ENCODE peak calls at places on chromosomes 7 and 10, in eight cellular contexts. C is NCI-H1105, R is HuH-7, L is H9, E is uterus, G is heart left ventricle, V is GM03348, H is GM06990. M is an unnamed sample.

GRCh38 chr10:11144626-11145497 is 127.2 kb downstream of the CELF2 start:
- DNase-seq in L (no peak), E (no peak), V (no peak), R (no peak), H (no peak), C (no peak), G (no peak), M (no peak)

GRCh38 chr10:62071846-62072281 is 170.4 kb downstream of the ARID5B start:
- DNase-seq in V (no peak), E (no peak), R (no peak), L (no peak), C (no peak), H (no peak), G (no peak), M (no peak)

GRCh38 chr10:72257051-72257892 is 16.5 kb upstream of the DDIT4 start:
- DNase-seq in G (no peak), C (no peak), R (no peak), L (no peak), V (no peak), H (no peak), E (no peak), M (no peak)

GRCh38 chr7:7554647-7555575 is 11.8 kb upstream of the MIOS start:
- DNase-seq in R (no peak), C (peak; percentile 99), H (no peak), L (no peak), V (no peak), G (no peak), E (no peak), M (no peak)

GRCh38 chr7:43855176-43855575 is 14.1 kb downstream of the MRPS24 start:
- DNase-seq in H (no peak), R (no peak), C (no peak), G (no peak), V (no peak), L (no peak), E (no peak), M (no peak)

GRCh38 chr7:30459591-30460245 is 18.9 kb downstream of the NOD1 start:
- DNase-seq in L (no peak), C (no peak), V (peak; percentile 83), R (peak; percentile 44), H (no peak), G (no peak), E (peak; percentile 89), M (peak; percentile 21)

GRCh38 chr7:7148799-7149481 is 33.4 kb upstream of the C1GALT1 start:
- DNase-seq in C (no peak), G (no peak), H (no peak), R (peak; percentile 41), E (no peak), L (no peak), V (peak; percentile 4), M (no peak)

GRCh38 chr10:48507933-48508830 is 96.7 kb downstream of the ARHGAP22 start:
- DNase-seq in H (no peak), R (no peak), C (no peak), E (no peak), L (peak; percentile 22), V (no peak), G (peak; percentile 71), M (no peak)

GRCh38 chr7:111107989-111108388 is 17.1 kb downstream of the LRRN3 start:
- DNase-seq in H (no peak), V (no peak), R (no peak), E (no peak), L (no peak), C (peak; percentile 70), G (no peak), M (no peak)

GRCh38 chr10:123995461-123996131 is 97.8 kb downstream of the CHST15 start:
- DNase-seq in G (peak; percentile 50), V (peak; percentile 87), H (peak; percentile 33), L (peak; percentile 91), C (no peak), R (peak; percentile 85), E (peak; percentile 56), M (peak; percentile 89)

GRCh38 chr10:48931188-48931587 is 8.5 kb downstream of the LRRC18 start:
- DNase-seq in R (no peak), V (no peak), E (no peak), H (no peak), L (peak; percentile 66), C (no peak), G (no peak), M (no peak)

GRCh38 chr10:5486852-5487235 is 12.5 kb downstream of the CALML5 start:
- DNase-seq in C (no peak), R (no peak), E (no peak), V (no peak), L (no peak), H (no peak), G (no peak), M (no peak)

GRCh38 chr7:8418627-8419245 is 14.7 kb upstream of the NXPH1 start:
- DNase-seq in E (no peak), C (peak; percentile 76), G (peak; percentile 23), V (peak; percentile 56), R (no peak), L (peak; percentile 36), H (no peak), M (no peak)

GRCh38 chr7:134787720-134788119 is 8.3 kb downstream of the CALD1 start:
- DNase-seq in R (no peak), L (no peak), H (no peak), G (no peak), V (no peak), E (no peak), C (no peak), M (no peak)

GRCh38 chr7:46369933-46370654 is 449.0 kb upstream of the IGFBP3 start:
- DNase-seq in E (no peak), H (no peak), V (peak; percentile 51), R (no peak), L (no peak), C (peak; percentile 68), G (no peak), M (no peak)

GRCh38 chr10:85976267-85976793 is 390.3 kb downstream of the GRID1 start:
- DNase-seq in R (no peak), C (no peak), V (no peak), L (peak; percentile 37), H (no peak), E (no peak), G (no peak), M (no peak)

GRCh38 chr10:485776-486572 is 203.5 kb downstream of the DIP2C start:
- DNase-seq in C (peak; percentile 9), L (peak; percentile 20), E (no peak), H (no peak), V (no peak), R (no peak), G (no peak), M (no peak)

GRCh38 chr10:58219875-58220274 is 47.8 kb downstream of the IPMK start:
- DNase-seq in V (peak; percentile 25), L (no peak), H (no peak), G (no peak), E (no peak), R (no peak), C (no peak), M (no peak)

GRCh38 chr10:87740232-87740631 is 77.8 kb downstream of the ATAD1 start:
- DNase-seq in R (no peak), H (no peak), L (no peak), V (peak; percentile 65), E (no peak), G (no peak), C (no peak), M (no peak)

GRCh38 chr7:43674559-43675436 is 54.5 kb downstream of the COA1 start:
- DNase-seq in L (no peak), C (no peak), E (no peak), G (no peak), H (no peak), V (peak; percentile 74), R (no peak), M (no peak)

GRCh38 chr7:12805518-12805928 is 118.1 kb downstream of the ARL4A start:
- DNase-seq in G (no peak), R (no peak), L (no peak), H (no peak), V (no peak), E (no peak), C (no peak), M (no peak)

GRCh38 chr7:428896-429827 is 90.5 kb downstream of the PDGFA start:
- DNase-seq in E (no peak), L (no peak), V (no peak), H (no peak), R (no peak), G (no peak), C (no peak), M (no peak)

GRCh38 chr7:113783403-113783802 is 135.4 kb downstream of the PPP1R3A start:
- DNase-seq in G (no peak), E (no peak), C (no peak), H (no peak), V (no peak), R (no peak), L (no peak), M (no peak)

GRCh38 chr10:71087622-71088021 is 124.7 kb upstream of the UNC5B start:
- DNase-seq in E (no peak), V (no peak), H (no peak), L (peak; percentile 18), C (no peak), G (no peak), R (no peak), M (no peak)

GRCh38 chr7:13179011-13179574 is 491.7 kb downstream of the ARL4A start:
- DNase-seq in C (no peak), G (no peak), H (no peak), E (no peak), L (no peak), V (no peak), R (no peak), M (no peak)

GRCh38 chr7:55558962-55559920 is 13.1 kb downstream of the VOPP1 start:
- DNase-seq in G (no peak), H (no peak), R (no peak), L (no peak), E (no peak), V (no peak), C (no peak), M (no peak)

GRCh38 chr7:100583132-100584045 is 2.5 kb downstream of the LRCH4 start:
- DNase-seq in L (peak; percentile 58), R (no peak), G (peak; percentile 73), E (no peak), C (no peak), V (no peak), H (peak; percentile 70), M (no peak)

GRCh38 chr7:17236603-17237002 is 61.8 kb upstream of the AHR start:
- DNase-seq in L (no peak), C (no peak), G (no peak), R (no peak), V (no peak), E (no peak), H (no peak), M (no peak)

GRCh38 chr7:76155938-76156337 is 45.8 kb upstream of the SRRM3 start:
- DNase-seq in L (no peak), H (no peak), R (no peak), V (no peak), C (no peak), E (no peak), G (peak; percentile 70), M (no peak)

GRCh38 chr10:3400368-3400767 is 227.8 kb upstream of the PITRM1 start:
- DNase-seq in E (no peak), L (no peak), R (no peak), G (no peak), V (no peak), H (no peak), C (no peak), M (no peak)

GRCh38 chr10:103578782-103579382 is 85.4 kb downstream of the NEURL1 start:
- DNase-seq in V (no peak), R (peak; percentile 87), E (no peak), L (no peak), C (no peak), H (no peak), G (peak; percentile 13), M (no peak)

GRCh38 chr7:140456627-140457051 is 22.7 kb downstream of the MKRN1 start:
- DNase-seq in G (no peak), C (no peak), V (no peak), L (no peak), R (no peak), E (no peak), H (no peak), M (no peak)

GRCh38 chr7:11224535-11224934 is 250.9 kb downstream of the PHF14 start:
- DNase-seq in V (no peak), E (no peak), G (no peak), R (no peak), H (no peak), L (no peak), C (no peak), M (no peak)

GRCh38 chr10:9274206-9274755 is 1219.8 kb downstream of the GATA3 start:
- DNase-seq in V (no peak), R (no peak), C (no peak), E (no peak), L (no peak), H (no peak), G (no peak), M (no peak)

M was measured in 8988T.